ENCODE peak calls at places on chromosome 3, in five cellular contexts. One of them, this sample, is unnamed.

GRCh38 chr3:53071882-53072431 is 26.1 kb upstream of the SFMBT1 start:
- DNase-seq in thoracic aorta: no peak
- DNase-seq in NCI-H2081: no peak
- DNase-seq in cardiac fibroblast: no peak
- DNase-seq in T-helper 9 cell: no peak
- DNase-seq in this sample: no peak

GRCh38 chr3:122918576-122919290 is 108.8 kb downstream of the SEMA5B start:
- DNase-seq in thoracic aorta: no peak
- DNase-seq in NCI-H2081: no peak
- DNase-seq in cardiac fibroblast: peak
- DNase-seq in T-helper 9 cell: no peak
- DNase-seq in this sample: no peak

GRCh38 chr3:46713898-46714552 is 3.6 kb downstream of the PRSS50 start:
- DNase-seq in T-helper 9 cell: no peak
- DNase-seq in NCI-H2081: no peak
- DNase-seq in thoracic aorta: no peak
- DNase-seq in cardiac fibroblast: no peak
- DNase-seq in this sample: no peak

GRCh38 chr3:13548696-13549512 is at the start of gene FBLN2:
- DNase-seq in thoracic aorta: no peak
- DNase-seq in cardiac fibroblast: no peak
- DNase-seq in NCI-H2081: no peak
- DNase-seq in T-helper 9 cell: no peak
- DNase-seq in this sample: peak

GRCh38 chr3:58535531-58536500 is 1.2 kb downstream of the ACOX2 start:
- DNase-seq in thoracic aorta: no peak
- DNase-seq in NCI-H2081: no peak
- DNase-seq in cardiac fibroblast: no peak
- DNase-seq in T-helper 9 cell: no peak
- DNase-seq in this sample: peak

GRCh38 chr3:122298239-122298638 is 26.8 kb upstream of the CSTA start:
- DNase-seq in T-helper 9 cell: no peak
- DNase-seq in cardiac fibroblast: no peak
- DNase-seq in thoracic aorta: no peak
- DNase-seq in NCI-H2081: no peak
- DNase-seq in this sample: no peak

GRCh38 chr3:143881102-143881501 is 32.8 kb upstream of the SLC9A9 start:
- DNase-seq in thoracic aorta: no peak
- DNase-seq in cardiac fibroblast: peak
- DNase-seq in NCI-H2081: no peak
- DNase-seq in T-helper 9 cell: no peak
- DNase-seq in this sample: no peak

GRCh38 chr3:14949126-14949525 is 1.7 kb downstream of the NR2C2 start:
- DNase-seq in cardiac fibroblast: peak
- DNase-seq in T-helper 9 cell: no peak
- DNase-seq in thoracic aorta: no peak
- DNase-seq in NCI-H2081: no peak
- DNase-seq in this sample: peak

GRCh38 chr3:134621824-134622223 is 29.0 kb downstream of the KY start:
- DNase-seq in NCI-H2081: no peak
- DNase-seq in thoracic aorta: no peak
- DNase-seq in cardiac fibroblast: peak
- DNase-seq in T-helper 9 cell: no peak
- DNase-seq in this sample: no peak

GRCh38 chr3:64595253-64595694 is 92.5 kb downstream of the ADAMTS9 start:
- DNase-seq in NCI-H2081: no peak
- DNase-seq in thoracic aorta: no peak
- DNase-seq in T-helper 9 cell: no peak
- DNase-seq in cardiac fibroblast: peak
- DNase-seq in this sample: peak

GRCh38 chr3:125154800-125155269 is 57.7 kb downstream of the SLC12A8 start:
- DNase-seq in cardiac fibroblast: no peak
- DNase-seq in NCI-H2081: no peak
- DNase-seq in thoracic aorta: no peak
- DNase-seq in T-helper 9 cell: no peak
- DNase-seq in this sample: no peak

GRCh38 chr3:167742338-167742737 is 6.8 kb downstream of the SERPINI1 start:
- DNase-seq in cardiac fibroblast: no peak
- DNase-seq in T-helper 9 cell: no peak
- DNase-seq in thoracic aorta: no peak
- DNase-seq in NCI-H2081: no peak
- DNase-seq in this sample: no peak

GRCh38 chr3:56621686-56622085 is 61.4 kb downstream of the TASOR start:
- DNase-seq in NCI-H2081: no peak
- DNase-seq in thoracic aorta: no peak
- DNase-seq in T-helper 9 cell: no peak
- DNase-seq in cardiac fibroblast: no peak
- DNase-seq in this sample: no peak

GRCh38 chr3:29267231-29267630 is 13.6 kb upstream of the RBMS3 start:
- DNase-seq in cardiac fibroblast: no peak
- DNase-seq in NCI-H2081: no peak
- DNase-seq in T-helper 9 cell: no peak
- DNase-seq in thoracic aorta: no peak
- DNase-seq in this sample: no peak

GRCh38 chr3:73685061-73685460 is 60.3 kb upstream of the PDZRN3 start:
- DNase-seq in cardiac fibroblast: no peak
- DNase-seq in thoracic aorta: no peak
- DNase-seq in T-helper 9 cell: no peak
- DNase-seq in NCI-H2081: peak
- DNase-seq in this sample: no peak

GRCh38 chr3:111768571-111769100 is 90.4 kb upstream of the PHLDB2 start:
- DNase-seq in NCI-H2081: no peak
- DNase-seq in T-helper 9 cell: no peak
- DNase-seq in cardiac fibroblast: peak
- DNase-seq in thoracic aorta: no peak
- DNase-seq in this sample: peak

GRCh38 chr3:158248261-158248660 is 138.4 kb downstream of the RSRC1 start:
- DNase-seq in NCI-H2081: no peak
- DNase-seq in T-helper 9 cell: no peak
- DNase-seq in cardiac fibroblast: no peak
- DNase-seq in thoracic aorta: no peak
- DNase-seq in this sample: no peak

GRCh38 chr3:116001063-116001765 is 377.9 kb downstream of the GAP43 start:
- DNase-seq in thoracic aorta: no peak
- DNase-seq in T-helper 9 cell: no peak
- DNase-seq in NCI-H2081: no peak
- DNase-seq in cardiac fibroblast: peak
- DNase-seq in this sample: peak

GRCh38 chr3:19016846-19017245 is 131.5 kb upstream of the KCNH8 start:
- DNase-seq in T-helper 9 cell: no peak
- DNase-seq in NCI-H2081: no peak
- DNase-seq in cardiac fibroblast: no peak
- DNase-seq in thoracic aorta: no peak
- DNase-seq in this sample: no peak

GRCh38 chr3:16978234-16978920 is 93.6 kb downstream of the PLCL2 start:
- DNase-seq in T-helper 9 cell: no peak
- DNase-seq in NCI-H2081: no peak
- DNase-seq in thoracic aorta: no peak
- DNase-seq in cardiac fibroblast: peak
- DNase-seq in this sample: peak

GRCh38 chr3:41223691-41224090 is 24.4 kb downstream of the CTNNB1 start:
- DNase-seq in cardiac fibroblast: no peak
- DNase-seq in NCI-H2081: no peak
- DNase-seq in thoracic aorta: no peak
- DNase-seq in T-helper 9 cell: no peak
- DNase-seq in this sample: no peak

GRCh38 chr3:165728924-165729323 is 108.3 kb downstream of the BCHE start:
- DNase-seq in NCI-H2081: no peak
- DNase-seq in T-helper 9 cell: no peak
- DNase-seq in thoracic aorta: no peak
- DNase-seq in cardiac fibroblast: no peak
- DNase-seq in this sample: no peak

GRCh38 chr3:144127700-144128099 is 156.1 kb downstream of the DIPK2A start:
- DNase-seq in cardiac fibroblast: no peak
- DNase-seq in NCI-H2081: no peak
- DNase-seq in thoracic aorta: no peak
- DNase-seq in T-helper 9 cell: no peak
- DNase-seq in this sample: no peak

GRCh38 chr3:71035314-71035713 is 548.2 kb downstream of the FOXP1 start:
- DNase-seq in cardiac fibroblast: peak
- DNase-seq in NCI-H2081: no peak
- DNase-seq in T-helper 9 cell: no peak
- DNase-seq in thoracic aorta: no peak
- DNase-seq in this sample: no peak

GRCh38 chr3:122443090-122443489 is 27.2 kb upstream of the WDR5B start:
- DNase-seq in cardiac fibroblast: no peak
- DNase-seq in NCI-H2081: no peak
- DNase-seq in thoracic aorta: no peak
- DNase-seq in T-helper 9 cell: no peak
- DNase-seq in this sample: no peak

GRCh38 chr3:148280623-148281242 is 417.0 kb upstream of the AGTR1 start:
- DNase-seq in cardiac fibroblast: no peak
- DNase-seq in thoracic aorta: no peak
- DNase-seq in NCI-H2081: no peak
- DNase-seq in T-helper 9 cell: no peak
- DNase-seq in this sample: no peak

GRCh38 chr3:184756151-184756681 is 44.4 kb upstream of the MAGEF1 start:
- DNase-seq in cardiac fibroblast: no peak
- DNase-seq in NCI-H2081: no peak
- DNase-seq in thoracic aorta: no peak
- DNase-seq in T-helper 9 cell: no peak
- DNase-seq in this sample: no peak

GRCh38 chr3:144921710-144922109 is 950.1 kb downstream of the DIPK2A start:
- DNase-seq in thoracic aorta: no peak
- DNase-seq in cardiac fibroblast: no peak
- DNase-seq in T-helper 9 cell: no peak
- DNase-seq in NCI-H2081: no peak
- DNase-seq in this sample: no peak

GRCh38 chr3:41094351-41094750 is 105.0 kb upstream of the CTNNB1 start:
- DNase-seq in NCI-H2081: no peak
- DNase-seq in cardiac fibroblast: no peak
- DNase-seq in T-helper 9 cell: no peak
- DNase-seq in thoracic aorta: no peak
- DNase-seq in this sample: no peak

GRCh38 chr3:122183521-122183892 is at the start of gene CASR:
- DNase-seq in cardiac fibroblast: peak
- DNase-seq in thoracic aorta: no peak
- DNase-seq in T-helper 9 cell: no peak
- DNase-seq in NCI-H2081: no peak
- DNase-seq in this sample: peak

GRCh38 chr3:39294446-39295183 is 14.8 kb upstream of the CX3CR1 start:
- DNase-seq in NCI-H2081: no peak
- DNase-seq in thoracic aorta: no peak
- DNase-seq in cardiac fibroblast: no peak
- DNase-seq in T-helper 9 cell: no peak
- DNase-seq in this sample: no peak

GRCh38 chr3:17044844-17045243 is 160.1 kb downstream of the PLCL2 start:
- DNase-seq in T-helper 9 cell: no peak
- DNase-seq in thoracic aorta: no peak
- DNase-seq in cardiac fibroblast: no peak
- DNase-seq in NCI-H2081: no peak
- DNase-seq in this sample: no peak

GRCh38 chr3:13839766-13840340 is 40.0 kb downstream of the WNT7A start:
- DNase-seq in cardiac fibroblast: no peak
- DNase-seq in thoracic aorta: no peak
- DNase-seq in NCI-H2081: no peak
- DNase-seq in T-helper 9 cell: no peak
- DNase-seq in this sample: no peak

GRCh38 chr3:158794936-158795518 is 6.8 kb upstream of the MFSD1 start:
- DNase-seq in cardiac fibroblast: peak
- DNase-seq in thoracic aorta: no peak
- DNase-seq in T-helper 9 cell: no peak
- DNase-seq in NCI-H2081: peak
- DNase-seq in this sample: no peak

GRCh38 chr3:119690043-119690656 is 12.7 kb upstream of the CFAP91 start:
- DNase-seq in T-helper 9 cell: no peak
- DNase-seq in cardiac fibroblast: peak
- DNase-seq in thoracic aorta: no peak
- DNase-seq in NCI-H2081: no peak
- DNase-seq in this sample: peak

GRCh38 chr3:135084404-135084803 is 289.3 kb downstream of the EPHB1 start:
- DNase-seq in cardiac fibroblast: no peak
- DNase-seq in T-helper 9 cell: no peak
- DNase-seq in thoracic aorta: no peak
- DNase-seq in NCI-H2081: no peak
- DNase-seq in this sample: peak

GRCh38 chr3:2823016-2823415 is 287.2 kb downstream of the IL5RA start:
- DNase-seq in cardiac fibroblast: peak
- DNase-seq in thoracic aorta: no peak
- DNase-seq in T-helper 9 cell: no peak
- DNase-seq in NCI-H2081: no peak
- DNase-seq in this sample: no peak

GRCh38 chr3:72597756-72598195 is 250.5 kb downstream of the SHQ1 start:
- DNase-seq in T-helper 9 cell: no peak
- DNase-seq in thoracic aorta: no peak
- DNase-seq in NCI-H2081: no peak
- DNase-seq in cardiac fibroblast: peak
- DNase-seq in this sample: peak

GRCh38 chr3:183857863-183858262 is 26.8 kb downstream of the PARL start:
- DNase-seq in NCI-H2081: no peak
- DNase-seq in T-helper 9 cell: no peak
- DNase-seq in thoracic aorta: no peak
- DNase-seq in cardiac fibroblast: peak
- DNase-seq in this sample: no peak

GRCh38 chr3:8529197-8529637 is 27.6 kb downstream of the LMCD1 start:
- DNase-seq in cardiac fibroblast: peak
- DNase-seq in thoracic aorta: no peak
- DNase-seq in NCI-H2081: no peak
- DNase-seq in T-helper 9 cell: no peak
- DNase-seq in this sample: peak